ENCODE peak calls at places on chromosomes 11 and 22, in nine cellular contexts. V is CD4-positive, alpha-beta T cell; D is progenitor cell of endocrine pancreas; S is left ventricle myocardium inferior; C is AG09309; Z is A549; Q is activated B cell treated with CpG ODN at 0.5 μM for 24 hours; Y is right lobe of liver; A is heart right ventricle. F is an unnamed sample.

GRCh38 chr11:126194121-126194543 is 17.3 kb downstream of the RPUSD4 start:
- DNase-seq in D (no peak), Q (no peak), A (no peak), Z (peak), V (no peak), Y (no peak), S (no peak), C (no peak), F (peak)

GRCh38 chr11:21810650-21811049 is 382.2 kb upstream of the ANO5 start:
- DNase-seq in V (no peak), C (no peak), Y (no peak), A (no peak), S (no peak), Q (no peak), Z (peak), D (no peak), F (no peak)

GRCh38 chr11:324131-324530 is 3.5 kb upstream of the IFITM3 start:
- DNase-seq in Q (no peak), S (no peak), D (no peak), Z (no peak), C (no peak), Y (no peak), A (no peak), V (no peak), F (no peak)

GRCh38 chr22:47781024-47781423 is 1018.6 kb downstream of the TBC1D22A start:
- DNase-seq in Q (no peak), C (no peak), A (no peak), V (no peak), Z (no peak), D (no peak), S (no peak), Y (no peak), F (no peak)

GRCh38 chr11:106208795-106209194 is 131.3 kb downstream of the AASDHPPT start:
- DNase-seq in D (peak), Q (no peak), C (no peak), Z (no peak), Y (no peak), S (no peak), V (no peak), A (no peak), F (no peak)

GRCh38 chr11:61963282-61964057 is 4.0 kb downstream of the FTH1 start:
- DNase-seq in V (peak), S (no peak), Z (peak), Q (peak), A (no peak), C (no peak), D (no peak), Y (peak), F (no peak)

GRCh38 chr11:75170463-75171201 is 19.7 kb downstream of the SLCO2B1 start:
- DNase-seq in D (no peak), V (no peak), Q (no peak), Z (no peak), A (no peak), S (no peak), Y (no peak), C (no peak), F (no peak)

GRCh38 chr11:91178366-91178765 is 955.5 kb upstream of the CHORDC1 start:
- DNase-seq in C (no peak), V (no peak), S (no peak), Q (no peak), D (no peak), Z (no peak), A (no peak), Y (no peak), F (no peak)

GRCh38 chr11:124799384-124800225 is 601 bp downstream of the MSANTD2 start:
- DNase-seq in V (peak), C (no peak), A (peak), D (peak), Z (peak), Q (peak), Y (peak), S (peak), F (peak)

GRCh38 chr22:20044495-20045151 is 23.7 kb downstream of the TANGO2 start:
- DNase-seq in Y (no peak), A (no peak), D (no peak), Z (no peak), Q (no peak), C (no peak), V (no peak), S (no peak), F (no peak)

GRCh38 chr22:45770506-45770905 is 98.9 kb downstream of the ATXN10 start:
- DNase-seq in A (no peak), Q (no peak), V (no peak), Y (no peak), C (no peak), S (no peak), Z (no peak), D (no peak), F (no peak)

GRCh38 chr22:32206774-32207758 is 2.2 kb upstream of the RFPL2 start:
- DNase-seq in C (no peak), S (no peak), Q (no peak), Z (peak), Y (peak), V (no peak), A (no peak), D (no peak), F (peak)

GRCh38 chr11:134995746-134996145 is 583.7 kb upstream of the B3GAT1 start:
- DNase-seq in A (no peak), D (no peak), Z (no peak), S (no peak), Y (no peak), V (no peak), Q (no peak), C (no peak), F (no peak)

GRCh38 chr11:119759324-119759723 is 30.3 kb upstream of the NECTIN1 start:
- DNase-seq in Z (no peak), C (no peak), D (no peak), Y (no peak), Q (no peak), A (no peak), S (no peak), V (no peak), F (no peak)

GRCh38 chr11:65794570-65795510 is 8.0 kb downstream of the OVOL1 start:
- DNase-seq in Q (no peak), V (no peak), S (no peak), Y (no peak), C (no peak), A (no peak), D (no peak), Z (no peak), F (no peak)

GRCh38 chr22:29926057-29926456 is 43.1 kb downstream of the MTMR3 start:
- DNase-seq in Y (no peak), D (no peak), Z (no peak), S (no peak), A (no peak), C (no peak), Q (no peak), V (no peak), F (no peak)

GRCh38 chr22:38083931-38084631 is at the start of gene SLC16A8:
- DNase-seq in A (no peak), C (no peak), Y (peak), D (no peak), Z (no peak), Q (no peak), S (no peak), V (no peak), F (no peak)

GRCh38 chr11:11415786-11416390 is 62.8 kb upstream of the CSNK2A3 start:
- DNase-seq in C (no peak), Q (no peak), Z (no peak), A (no peak), S (no peak), D (no peak), V (no peak), Y (no peak), F (no peak)

GRCh38 chr22:36640106-36640672 is 63.4 kb downstream of the CACNG2 start:
- DNase-seq in Q (no peak), S (no peak), Y (no peak), V (no peak), D (no peak), C (no peak), A (no peak), Z (no peak), F (no peak)

GRCh38 chr11:56917708-56918450 is 70.8 kb upstream of the OR5AK2 start:
- DNase-seq in Y (no peak), Q (no peak), C (no peak), D (no peak), A (no peak), S (no peak), Z (no peak), V (no peak), F (no peak)

GRCh38 chr11:2942447-2942846 is 13.2 kb upstream of the PHLDA2 start:
- DNase-seq in D (no peak), Z (no peak), C (no peak), Y (no peak), S (no peak), A (no peak), V (no peak), Q (no peak), F (no peak)

GRCh38 chr22:36293606-36294292 is 40.8 kb downstream of the APOL1 start:
- DNase-seq in D (no peak), S (peak), A (no peak), V (no peak), Q (no peak), Z (no peak), C (no peak), Y (no peak), F (no peak)

GRCh38 chr11:93213622-93214021 is 15.8 kb upstream of the SLC36A4 start:
- DNase-seq in Z (no peak), C (no peak), Y (no peak), A (no peak), D (no peak), V (no peak), Q (no peak), S (no peak), F (no peak)

GRCh38 chr11:129460714-129461113 is 85.1 kb downstream of the BARX2 start:
- DNase-seq in Y (no peak), A (no peak), V (no peak), S (no peak), C (no peak), D (no peak), Z (no peak), Q (no peak), F (no peak)

GRCh38 chr11:1160231-1161101 is 2.7 kb downstream of the MUC5AC start:
- DNase-seq in C (no peak), Y (no peak), D (peak), V (no peak), S (peak), Z (no peak), Q (peak), A (peak), F (no peak)

GRCh38 chr11:85752201-85752889 is 58.6 kb downstream of the SYTL2 start:
- DNase-seq in Q (no peak), Y (no peak), A (no peak), D (no peak), Z (no peak), C (no peak), S (no peak), V (peak), F (no peak)

GRCh38 chr22:48629631-48630443 is 1197.8 kb downstream of the BRD1 start:
- DNase-seq in C (no peak), D (no peak), A (no peak), Y (no peak), V (no peak), Z (no peak), Q (no peak), S (no peak), F (no peak)

GRCh38 chr11:10486161-10486840 is 31.2 kb downstream of the AMPD3 start:
- DNase-seq in Q (no peak), Y (no peak), D (no peak), S (no peak), Z (no peak), V (no peak), C (no peak), A (no peak), F (no peak)

GRCh38 chr11:104870910-104871309 is 27.4 kb downstream of the CASP12 start:
- DNase-seq in V (no peak), Y (no peak), C (peak), D (no peak), A (no peak), Z (no peak), Q (no peak), S (no peak), F (no peak)

GRCh38 chr22:48576333-48577013 is 1251.2 kb downstream of the BRD1 start:
- DNase-seq in V (no peak), A (no peak), S (no peak), Y (no peak), C (no peak), Q (no peak), D (peak), Z (no peak), F (peak)

GRCh38 chr11:75571625-75572024 is 9.6 kb downstream of the SERPINH1 start:
- DNase-seq in C (no peak), A (no peak), Z (no peak), D (no peak), Q (no peak), V (no peak), S (no peak), Y (no peak), F (no peak)

GRCh38 chr11:75802913-75803820 is 11.8 kb upstream of the UVRAG start:
- DNase-seq in D (peak), C (no peak), Q (peak), Z (peak), S (peak), Y (peak), A (no peak), V (peak), F (peak)

GRCh38 chr11:282630-283360 is 4.6 kb downstream of the NLRP6 start:
- DNase-seq in A (no peak), V (no peak), Y (no peak), Q (no peak), C (no peak), Z (no peak), S (no peak), D (no peak), F (no peak)

GRCh38 chr22:40648386-40648785 is 11.9 kb upstream of the MRTFA start:
- DNase-seq in V (no peak), Y (no peak), A (no peak), S (no peak), Z (no peak), D (no peak), C (no peak), Q (no peak), F (no peak)

GRCh38 chr22:29840498-29840897 is 2.4 kb upstream of the ASCC2 start:
- DNase-seq in V (no peak), Q (no peak), Y (no peak), Z (no peak), S (no peak), A (no peak), D (no peak), C (no peak), F (no peak)

GRCh38 chr22:29914165-29914564 is 31.2 kb downstream of the MTMR3 start:
- DNase-seq in D (no peak), Y (no peak), C (peak), V (no peak), A (no peak), S (no peak), Z (no peak), Q (no peak), F (no peak)

GRCh38 chr11:116579857-116580727 is 192.7 kb downstream of the BUD13 start:
- DNase-seq in D (no peak), Q (no peak), Y (no peak), Z (no peak), S (no peak), C (no peak), V (no peak), A (no peak), F (no peak)
- TF ChIP-seq CTCF in D (no peak), Q (no peak), Y (no peak), Z (no peak), S (no peak), C (no peak), V (no peak), A (no peak), F (no peak)

GRCh38 chr22:22753526-22754267 is 109.3 kb downstream of the GGTLC2 start:
- DNase-seq in A (peak), S (no peak), Y (peak), V (peak), Z (peak), D (peak), C (no peak), Q (peak), F (peak)
- TF ChIP-seq CTCF in A (peak), S (peak), Y (peak), V (peak), Z (peak), D (peak), C (peak), Q (no peak), F (peak)

DNA sequence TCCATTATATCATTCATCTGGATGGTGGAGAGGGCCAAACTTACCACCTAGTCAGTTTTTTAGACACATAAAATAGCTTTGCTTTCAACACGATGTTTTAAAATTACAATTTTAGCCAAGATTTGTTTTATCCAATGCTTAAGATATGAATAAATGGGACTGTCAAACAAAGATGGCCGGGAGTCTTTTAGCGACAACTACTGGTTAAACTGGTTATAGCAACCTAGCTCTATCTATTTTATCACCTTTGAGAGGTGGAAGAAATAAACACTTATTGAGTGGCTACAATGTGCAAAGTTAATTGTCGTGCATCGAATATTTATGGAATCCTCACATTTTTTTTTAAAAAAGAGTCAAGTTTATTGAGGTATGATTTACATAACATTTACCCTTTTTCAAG is 279.8 kb downstream of the MIAT start:
- DNase-seq in V (no peak), Z (no peak), A (no peak), Q (no peak), S (no peak), C (no peak), D (no peak), Y (no peak), F (no peak)
- TF ChIP-seq CTCF in V (no peak), Z (no peak), A (no peak), Q (no peak), S (no peak), C (peak), D (no peak), Y (no peak), F (no peak)

GRCh38 chr11:107999759-108000455 is 8.8 kb upstream of the CUL5 start:
- DNase-seq in Q (no peak), Y (no peak), V (peak), S (no peak), A (no peak), D (peak), C (no peak), Z (peak), F (peak)
- TF ChIP-seq CTCF in Q (no peak), Y (peak), V (peak), S (peak), A (peak), D (peak), C (peak), Z (peak), F (peak)

F was measured in endothelial cell.